ENCODE peak calls at places on chromosomes 1 and 21, in seven cellular contexts. L is brain microvascular endothelial cell; C is CD4-positive, alpha-beta T cell; R is NCI-H345; Q is ureter; Y is HL-60; T is NCI-H1048. X is an unnamed sample.

GRCh38 chr1:84758968-84759491 is 68.8 kb upstream of the SSX2IP start:
- DNase-seq in L (peak; percentile 55), C (no peak), R (peak; percentile 12), Q (peak; percentile 61), Y (no peak), T (no peak), X (no peak)

GRCh38 chr1:183580281-183580682 is 10.0 kb downstream of the NCF2 start:
- DNase-seq in L (no peak), C (no peak), R (no peak), Q (no peak), Y (peak; percentile 91), T (no peak), X (no peak)

GRCh38 chr1:201072149-201072548 is 40.1 kb downstream of the CACNA1S start:
- DNase-seq in L (peak; percentile 29), C (no peak), R (no peak), Q (no peak), Y (no peak), T (no peak), X (no peak)

GRCh38 chr1:64516301-64516700 is 46.4 kb downstream of the CACHD1 start:
- DNase-seq in L (no peak), C (no peak), R (no peak), Q (no peak), Y (no peak), T (no peak), X (no peak)

GRCh38 chr1:245614476-245614875 is 459.7 kb downstream of the KIF26B start:
- DNase-seq in L (no peak), C (no peak), R (no peak), Q (no peak), Y (no peak), T (no peak), X (no peak)

GRCh38 chr1:235207202-235207565 is 46.1 kb upstream of the RBM34 start:
- DNase-seq in L (no peak), C (peak; percentile 28), R (no peak), Q (no peak), Y (no peak), T (no peak), X (no peak)

GRCh38 chr21:44916965-44917364 is 3.7 kb downstream of the ITGB2 start:
- DNase-seq in L (no peak), C (no peak), R (no peak), Q (no peak), Y (no peak), T (no peak), X (no peak)

GRCh38 chr1:235781807-235782206 is 84.9 kb downstream of the LYST start:
- DNase-seq in L (no peak), C (no peak), R (no peak), Q (no peak), Y (no peak), T (no peak), X (no peak)

X was measured in trophoblast cell.